ENCODE peak calls at places on chromosomes 4 and X, in ten cellular contexts. P is anterior cingulate cortex; S is HTR-8/SVneo; K is stimulated activated CD4-positive, alpha-beta T cell treated with anti-CD3 and anti-CD28 coated beads, Interleukin-4, amount 100 ng/mL, for 1 hour; I is germinal center; R is progenitor cell of endocrine pancreas; Q is hypothalamus; H is astrocyte of the hippocampus; T is AG04450; L is stimulated activated CD8-positive, alpha-beta memory T cell treated with anti-CD3 and anti-CD28 coated beads, Interleukin-15, amount 100 ng/mL, for 4 hours. W is an unnamed sample.

GRCh38 chrX:118723376-118723775 is 4.0 kb upstream of the IL13RA1 start:
- DNase-seq in R (no peak), K (no peak), P (no peak), I (no peak), H (no peak), S (no peak), T (no peak), L (no peak), Q (no peak), W (no peak)

GRCh38 chrX:31099536-31100090 is 27.8 kb upstream of the FTHL17 start:
- DNase-seq in H (no peak), K (no peak), P (no peak), S (no peak), I (no peak), R (no peak), Q (no peak), T (no peak), L (no peak), W (no peak)

GRCh38 chr4:134126161-134126560 is 75.4 kb downstream of the PABPC4L start:
- DNase-seq in L (no peak), T (no peak), H (no peak), I (no peak), P (no peak), Q (no peak), K (no peak), R (no peak), S (no peak), W (no peak)

GRCh38 chr4:186557486-186557885 is 2.1 kb upstream of the MTNR1A start:
- DNase-seq in T (no peak), H (peak), R (no peak), K (no peak), Q (no peak), S (peak), P (no peak), L (no peak), I (no peak), W (no peak)

GRCh38 chr4:158724647-158725046 is 1.5 kb upstream of the PPID start:
- DNase-seq in S (no peak), K (no peak), P (no peak), T (no peak), Q (no peak), L (no peak), I (no peak), H (no peak), R (no peak), W (no peak)

GRCh38 chrX:50381729-50382415 is 88.8 kb downstream of the DGKK start:
- DNase-seq in P (no peak), Q (no peak), T (no peak), H (no peak), R (no peak), K (no peak), I (no peak), S (no peak), L (no peak), W (no peak)

GRCh38 chrX:14942341-14942740 is 69.1 kb downstream of the MOSPD2 start:
- DNase-seq in H (no peak), L (no peak), K (no peak), P (no peak), Q (no peak), T (no peak), I (no peak), S (no peak), R (no peak), W (no peak)

GRCh38 chr4:143512978-143513313 is 556 bp upstream of the SMARCA5 start:
- DNase-seq in P (no peak), Q (no peak), S (no peak), K (no peak), I (no peak), L (no peak), T (no peak), H (no peak), R (no peak), W (no peak)

GRCh38 chrX:110421499-110422455 is 63.1 kb downstream of the RTL9 start:
- DNase-seq in H (no peak), I (no peak), K (no peak), L (no peak), P (no peak), T (no peak), S (no peak), R (no peak), Q (no peak), W (no peak)

GRCh38 chr4:183722738-183723560 is 63.9 kb downstream of the TRAPPC11 start:
- DNase-seq in L (peak), S (peak), I (peak), Q (no peak), K (peak), P (no peak), T (no peak), R (peak), H (peak), W (peak)

GRCh38 chr4:39043058-39043696 is 11.0 kb upstream of the TMEM156 start:
- DNase-seq in T (no peak), I (no peak), H (peak), K (no peak), S (no peak), Q (no peak), R (no peak), L (no peak), P (no peak), W (no peak)

GRCh38 chrX:51894697-51895336 is 1.4 kb downstream of the MAGED1 start:
- DNase-seq in H (peak), S (no peak), Q (no peak), R (no peak), K (peak), T (no peak), I (no peak), L (no peak), P (no peak), W (peak)

GRCh38 chr4:157521916-157522315 is 301.4 kb downstream of the GRIA2 start:
- DNase-seq in Q (no peak), R (no peak), S (no peak), K (no peak), H (no peak), T (no peak), L (no peak), P (no peak), I (no peak), W (no peak)

GRCh38 chrX:104565791-104566687 is at the start of gene IL1RAPL2:
- DNase-seq in P (peak), H (peak), K (no peak), L (no peak), S (no peak), I (no peak), R (peak), T (no peak), Q (no peak), W (peak)

GRCh38 chrX:154734101-154734781 is 16.6 kb downstream of the GAB3 start:
- DNase-seq in Q (peak), K (no peak), T (no peak), P (no peak), H (peak), I (no peak), R (no peak), S (no peak), L (no peak), W (peak)

GRCh38 chrX:10729000-10729399 is 108.6 kb upstream of the MID1 start:
- DNase-seq in Q (no peak), S (no peak), K (no peak), T (no peak), R (no peak), P (no peak), L (no peak), I (no peak), H (no peak), W (no peak)

GRCh38 chr4:55297346-55297745 is 48.7 kb upstream of the SRD5A3 start:
- DNase-seq in R (no peak), L (no peak), K (no peak), S (no peak), I (no peak), H (no peak), T (no peak), Q (no peak), P (no peak), W (no peak)

GRCh38 chrX:40573763-40574162 is 7.0 kb upstream of the ATP6AP2 start:
- DNase-seq in L (no peak), S (no peak), Q (no peak), I (no peak), K (peak), H (no peak), T (no peak), R (no peak), P (no peak), W (no peak)

W was measured in left ventricle myocardium superior.